ENCODE peak calls at places on chromosomes 3 and 15, in four cellular contexts. One of them, this sample, is unnamed.

GRCh38 chr15:91944334-91944733 is 90.8 kb downstream of the SLCO3A1 start:
- DNase-seq in stimulated activated CD8-positive, alpha-beta memory T cell treated with anti-CD3 and anti-CD28 coated beads, Interleukin-12 subunit alpha, Interleukin-12 subunit beta, amount 100 ng/mL, for 4 hours: no peak
- DNase-seq in anterior cingulate cortex: no peak
- DNase-seq in left ventricle myocardium superior: no peak
- DNase-seq in this sample: no peak

GRCh38 chr15:38680780-38681179 is 116.2 kb upstream of the RASGRP1 start:
- DNase-seq in stimulated activated CD8-positive, alpha-beta memory T cell treated with anti-CD3 and anti-CD28 coated beads, Interleukin-12 subunit alpha, Interleukin-12 subunit beta, amount 100 ng/mL, for 4 hours: no peak
- DNase-seq in anterior cingulate cortex: no peak
- DNase-seq in left ventricle myocardium superior: no peak
- DNase-seq in this sample: no peak

GRCh38 chr15:35546581-35547381 is 816 bp upstream of the DPH6 start:
- DNase-seq in anterior cingulate cortex: no peak
- DNase-seq in left ventricle myocardium superior: no peak
- DNase-seq in stimulated activated CD8-positive, alpha-beta memory T cell treated with anti-CD3 and anti-CD28 coated beads, Interleukin-12 subunit alpha, Interleukin-12 subunit beta, amount 100 ng/mL, for 4 hours: no peak
- DNase-seq in this sample: no peak

GRCh38 chr3:185691622-185692021 is 105.5 kb downstream of the SENP2 start:
- DNase-seq in left ventricle myocardium superior: no peak
- DNase-seq in anterior cingulate cortex: no peak
- DNase-seq in stimulated activated CD8-positive, alpha-beta memory T cell treated with anti-CD3 and anti-CD28 coated beads, Interleukin-12 subunit alpha, Interleukin-12 subunit beta, amount 100 ng/mL, for 4 hours: no peak
- DNase-seq in this sample: no peak

GRCh38 chr3:127777861-127778711 is 44.2 kb downstream of the MGLL start:
- DNase-seq in left ventricle myocardium superior: no peak
- DNase-seq in anterior cingulate cortex: no peak
- DNase-seq in stimulated activated CD8-positive, alpha-beta memory T cell treated with anti-CD3 and anti-CD28 coated beads, Interleukin-12 subunit alpha, Interleukin-12 subunit beta, amount 100 ng/mL, for 4 hours: no peak
- DNase-seq in this sample: peak; percentile 63

GRCh38 chr3:112582242-112582874 is 20.5 kb downstream of the SLC35A5 start:
- DNase-seq in stimulated activated CD8-positive, alpha-beta memory T cell treated with anti-CD3 and anti-CD28 coated beads, Interleukin-12 subunit alpha, Interleukin-12 subunit beta, amount 100 ng/mL, for 4 hours: no peak
- DNase-seq in anterior cingulate cortex: no peak
- DNase-seq in left ventricle myocardium superior: no peak
- DNase-seq in this sample: peak; percentile 60

GRCh38 chr3:128605091-128606046 is 45.2 kb downstream of the RPN1 start:
- DNase-seq in stimulated activated CD8-positive, alpha-beta memory T cell treated with anti-CD3 and anti-CD28 coated beads, Interleukin-12 subunit alpha, Interleukin-12 subunit beta, amount 100 ng/mL, for 4 hours: no peak
- DNase-seq in left ventricle myocardium superior: no peak
- DNase-seq in anterior cingulate cortex: no peak
- DNase-seq in this sample: no peak

GRCh38 chr3:46715507-46716175 is 2.0 kb downstream of the PRSS50 start:
- DNase-seq in anterior cingulate cortex: no peak
- DNase-seq in left ventricle myocardium superior: no peak
- DNase-seq in stimulated activated CD8-positive, alpha-beta memory T cell treated with anti-CD3 and anti-CD28 coated beads, Interleukin-12 subunit alpha, Interleukin-12 subunit beta, amount 100 ng/mL, for 4 hours: no peak
- DNase-seq in this sample: no peak

GRCh38 chr3:35275768-35276167 is 363.6 kb upstream of the ARPP21 start:
- DNase-seq in anterior cingulate cortex: no peak
- DNase-seq in stimulated activated CD8-positive, alpha-beta memory T cell treated with anti-CD3 and anti-CD28 coated beads, Interleukin-12 subunit alpha, Interleukin-12 subunit beta, amount 100 ng/mL, for 4 hours: no peak
- DNase-seq in left ventricle myocardium superior: no peak
- DNase-seq in this sample: no peak

This sample was measured in NCI-H146.